ENCODE peak calls at places on chromosome 1, in four cellular contexts. P, O, J and W are unnamed samples. For H3K36me3, the result is how much of the 10 kb centered on the place peaks cover.

GRCh38 chr1:145961425-145962156 is 2.8 kb downstream of the ANKRD34A start:
- DNase-seq in P (peak), O (no peak), J (peak), W (peak)

GRCh38 chr1:181142096-181143043 is 53.9 kb downstream of the IER5 start:
- DNase-seq in J (peak), O (peak), P (peak), W (peak)

GRCh38 chr1:16155537-16156410 is at the start of gene EPHA2:
- DNase-seq in J (no peak), O (peak), P (peak), W (peak)

GRCh38 chr1:53982034-53982761 is 35.8 kb downstream of the LDLRAD1 start:
- DNase-seq in O (peak), P (peak), J (no peak), W (peak)

GRCh38 chr1:200641175-200641489 is 20.6 kb upstream of the KIF14 start:
- DNase-seq in O (no peak), J (no peak), P (no peak), W (no peak)

GRCh38 chr1:17472814-17473213 is 33.3 kb upstream of the RCC2 start:
- DNase-seq in P (no peak), J (no peak), O (no peak), W (no peak)

GRCh38 chr1:26161408-26162219 is 2.7 kb downstream of the FAM110D start:
- DNase-seq in P (peak), J (no peak), O (peak), W (peak)

GRCh38 chr1:89965203-89965900 is 29.6 kb upstream of the ZNF326 start:
- DNase-seq in P (peak), J (no peak), O (no peak), W (no peak)

GRCh38 chr1:97516588-97516987 is 404.2 kb downstream of the DPYD start:
- DNase-seq in J (no peak), O (no peak), P (no peak), W (no peak)

GRCh38 chr1:43935711-43936427 is 2.3 kb downstream of the ARTN start:
- DNase-seq in P (no peak), J (no peak), O (no peak), W (no peak)

GRCh38 chr1:234969630-234970370 is 158.8 kb downstream of the TOMM20 start:
- DNase-seq in J (no peak), P (peak), O (peak), W (peak)

GRCh38 chr1:26327956-26328362 is 10.2 kb downstream of the CD52 start:
- DNase-seq in P (no peak), O (no peak), J (no peak), W (no peak)

GRCh38 chr1:194919146-194919545 is 1689.1 kb downstream of the KCNT2 start:
- DNase-seq in P (no peak), J (no peak), O (no peak), W (no peak)

GRCh38 chr1:218718216-218718615 is 373.1 kb downstream of the TGFB2 start:
- DNase-seq in J (no peak), O (no peak), P (no peak), W (no peak)

GRCh38 chr1:52629667-52630066 is 3.3 kb upstream of the SHISAL2A start:
- DNase-seq in O (no peak), P (no peak), J (no peak), W (no peak)

GRCh38 chr1:151832318-151832984 is 849 bp upstream of the RORC start:
- DNase-seq in J (no peak), P (no peak), O (no peak), W (no peak)

GRCh38 chr1:203520315-203520714 is 26.4 kb downstream of the OPTC start:
- DNase-seq in J (no peak), O (no peak), P (peak), W (peak)

GRCh38 chr1:116033322-116033721 is 57.0 kb downstream of the SLC22A15 start:
- DNase-seq in J (no peak), P (no peak), O (no peak), W (no peak)

GRCh38 chr1:118716775-118717174 is 271.4 kb downstream of the TBX15 start:
- DNase-seq in P (no peak), O (no peak), J (no peak), W (no peak)

GRCh38 chr1:151972533-151973270 is 21.0 kb downstream of the S100A10 start:
- DNase-seq in O (peak), P (peak), J (no peak), W (no peak)

GRCh38 chr1:230236951-230237350 is 169.9 kb downstream of the GALNT2 start:
- DNase-seq in O (no peak), J (no peak), P (no peak), W (no peak)

GRCh38 chr1:230233786-230234185 is 166.7 kb downstream of the GALNT2 start:
- DNase-seq in O (no peak), P (no peak), J (no peak), W (no peak)

GRCh38 chr1:230235876-230236275 is 168.8 kb downstream of the GALNT2 start:
- DNase-seq in J (no peak), P (no peak), O (no peak), W (no peak)

GRCh38 chr1:230237805-230238204 is 170.8 kb downstream of the GALNT2 start:
- DNase-seq in P (no peak), O (no peak), J (no peak), W (no peak)

GRCh38 chr1:230236301-230236700 is 169.3 kb downstream of the GALNT2 start:
- DNase-seq in O (no peak), P (no peak), J (no peak), W (no peak)
- H3K36me3 ChIP-seq in O (under half), P (under half), J (under half), W (under half)

GRCh38 chr1:41020654-41021053 is 871 bp downstream of the SLFNL1 start:
- DNase-seq in J (no peak), O (no peak), P (no peak), W (no peak)

GRCh38 chr1:41022424-41022823 is 899 bp upstream of the SLFNL1 start:
- DNase-seq in P (no peak), O (no peak), J (no peak), W (no peak)

GRCh38 chr1:41020109-41020576 is 1.4 kb downstream of the SLFNL1 start:
- DNase-seq in J (no peak), P (no peak), O (no peak), W (no peak)

GRCh38 chr1:41023279-41023990 is 1.9 kb upstream of the SLFNL1 start:
- DNase-seq in P (peak), J (no peak), O (no peak), W (no peak)

DNA sequence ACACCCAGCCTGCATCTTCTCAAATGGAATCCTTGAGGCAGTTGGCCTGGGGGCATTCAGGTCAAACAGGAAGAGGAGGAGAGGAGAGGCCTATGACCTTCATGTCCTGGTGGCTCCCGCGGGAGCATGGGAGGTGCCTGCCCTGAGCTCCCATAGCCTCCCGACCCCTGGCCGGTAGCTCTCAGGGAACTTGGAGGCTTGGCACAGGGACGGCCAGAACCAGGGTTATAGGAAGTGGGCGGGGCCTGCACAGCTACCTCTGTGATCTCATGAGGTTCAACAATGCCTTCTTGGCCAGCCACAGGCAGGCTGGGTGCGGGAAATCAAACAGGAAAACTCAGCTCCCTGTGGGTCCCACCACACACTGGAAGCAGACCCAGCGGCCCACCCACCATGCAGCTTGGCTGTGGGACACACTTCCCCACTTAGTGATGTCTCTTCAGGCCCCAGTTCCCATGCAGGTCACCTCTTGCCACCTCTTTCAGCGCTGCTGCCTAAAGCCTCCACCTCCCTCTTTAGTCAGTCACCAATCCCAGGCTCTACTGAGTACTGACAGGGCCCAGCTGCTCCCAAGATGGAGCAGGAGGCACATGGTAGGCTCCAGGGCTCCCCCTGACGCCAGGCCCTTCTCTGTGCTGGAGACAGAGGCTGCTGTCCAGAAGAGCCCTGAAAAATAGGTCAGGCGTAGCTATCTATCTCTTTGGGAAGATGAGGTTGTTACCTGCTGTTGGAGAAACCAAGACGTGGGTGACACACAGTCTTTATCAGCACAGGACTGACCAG is at the start of gene SLFNL1:
- DNase-seq in O (no peak), J (no peak), P (peak), W (no peak)
- H3K27ac ChIP-seq in O (no peak), J (no peak), P (no peak), W (no peak)

DNA sequence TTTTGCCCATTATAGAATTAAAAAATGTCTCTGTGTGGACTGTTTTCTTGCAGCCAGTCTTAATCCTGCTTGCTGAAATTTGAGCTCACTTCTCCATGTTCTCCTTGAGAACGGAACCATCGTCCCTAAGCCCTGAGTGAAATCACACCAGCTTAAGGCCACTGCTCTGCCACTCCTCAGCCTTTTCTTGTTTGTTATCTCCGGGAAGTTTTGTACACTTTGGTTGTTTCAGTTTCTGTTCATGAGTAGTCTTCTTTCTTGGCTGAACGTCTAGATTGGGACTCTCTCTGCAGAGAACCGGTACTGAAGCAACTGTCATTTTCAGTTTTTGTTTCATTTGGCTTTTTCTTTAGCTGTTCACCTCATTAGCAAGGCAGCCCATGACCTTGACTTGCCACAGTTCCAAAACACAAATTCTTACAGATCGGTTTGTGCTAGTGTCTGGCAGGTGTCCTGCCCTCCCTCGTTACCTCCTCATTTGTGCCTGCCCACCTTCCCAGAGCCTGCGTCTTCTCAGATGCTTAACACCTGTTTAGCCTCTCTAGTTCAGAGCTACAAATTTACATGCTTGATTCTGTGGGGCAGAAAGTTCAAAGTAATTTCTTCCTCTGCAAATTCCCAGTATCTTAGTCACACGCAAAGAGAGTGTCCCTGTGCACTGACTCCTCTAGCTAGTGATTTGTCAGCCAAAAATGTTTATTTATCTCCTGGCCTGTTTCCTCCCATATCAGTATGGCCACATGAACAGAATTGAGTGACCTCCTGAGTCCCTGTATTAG is 12.4 kb downstream of the PSEN2 start:
- DNase-seq in P (peak), J (peak), O (no peak), W (no peak)
- H3K4me3 ChIP-seq in P (peak), J (peak), O (no peak), W (no peak)

GRCh38 chr1:184818646-184819045 is 64.0 kb upstream of the EDEM3 start:
- DNase-seq in P (no peak), O (no peak), J (no peak), W (no peak)

GRCh38 chr1:184821658-184822057 is 67.0 kb upstream of the EDEM3 start:
- DNase-seq in J (no peak), P (no peak), O (no peak), W (no peak)

GRCh38 chr1:184820956-184821355 is 66.3 kb upstream of the EDEM3 start:
- DNase-seq in P (no peak), O (no peak), J (no peak), W (no peak)

GRCh38 chr1:184822267-184822666 is 67.6 kb upstream of the EDEM3 start:
- DNase-seq in O (no peak), P (no peak), J (no peak), W (no peak)

DNA sequence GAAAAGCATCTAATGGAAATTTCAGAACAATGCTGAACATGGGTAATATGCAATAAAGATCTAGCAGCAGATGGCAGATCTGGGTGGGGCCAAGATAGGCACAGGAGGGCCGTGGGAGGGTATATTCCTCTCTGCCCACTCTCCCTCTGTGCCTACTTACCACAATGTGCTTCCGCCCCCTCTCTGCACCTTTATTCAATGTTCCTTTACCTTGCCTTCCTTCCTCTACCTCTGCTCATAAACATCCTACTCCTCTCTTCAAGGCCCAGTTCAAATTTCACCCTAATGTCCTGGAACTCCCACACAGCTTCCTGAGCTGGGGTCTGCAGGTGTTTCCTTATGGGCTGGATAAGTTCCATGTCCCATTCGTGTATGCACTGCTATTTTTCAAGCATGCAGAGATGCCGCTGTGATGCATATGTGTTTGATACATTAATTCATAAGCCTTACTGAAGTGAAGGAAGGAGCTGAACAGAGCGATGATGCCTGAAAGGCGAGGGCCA is 65.6 kb upstream of the EDEM3 start:
- DNase-seq in O (no peak), J (no peak), P (no peak), W (no peak)
- H3K36me3 ChIP-seq in O (under half), J (under half), P (half or more), W (under half)

GRCh38 chr1:24892188-24893153 is 37.6 kb downstream of the RUNX3 start:
- DNase-seq in P (no peak), O (no peak), J (no peak), W (no peak)
- H3K27ac ChIP-seq in P (no peak), O (no peak), J (no peak), W (no peak)

DNA sequence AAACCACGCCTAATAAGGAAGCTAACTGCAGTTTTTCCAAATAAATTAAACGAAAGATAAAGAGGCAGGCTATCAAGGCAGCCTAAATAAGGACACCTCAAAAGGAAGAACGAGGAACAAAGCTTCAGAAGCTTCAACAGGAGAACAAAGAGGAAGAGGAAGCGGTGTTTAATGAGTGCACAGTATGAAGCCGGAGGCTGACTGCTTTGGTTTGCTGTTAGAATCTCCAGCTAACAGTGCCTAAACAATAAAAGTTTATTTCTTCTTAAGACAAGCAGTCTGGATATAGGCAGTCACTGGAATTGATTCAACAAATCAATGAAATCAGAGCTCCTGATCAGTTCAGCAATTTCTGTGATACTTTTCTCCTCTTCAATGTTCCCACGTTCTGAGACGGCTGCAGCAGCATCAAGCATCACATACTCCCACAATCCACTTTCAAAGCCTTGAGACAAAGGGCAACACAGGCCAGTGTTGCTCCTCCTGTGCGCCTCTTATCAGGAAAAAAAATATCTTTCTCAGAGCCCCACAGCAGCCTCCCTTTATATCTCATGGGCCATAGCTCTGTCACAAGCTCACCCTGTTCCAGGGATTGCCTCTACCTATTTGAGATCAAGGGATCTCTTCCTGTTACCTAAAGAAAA is 365.6 kb upstream of the ST6GALNAC5 start:
- DNase-seq in P (no peak), O (no peak), J (no peak), W (no peak)
- H3K4me3 ChIP-seq in P (no peak), O (no peak), J (no peak), W (no peak)

DNA sequence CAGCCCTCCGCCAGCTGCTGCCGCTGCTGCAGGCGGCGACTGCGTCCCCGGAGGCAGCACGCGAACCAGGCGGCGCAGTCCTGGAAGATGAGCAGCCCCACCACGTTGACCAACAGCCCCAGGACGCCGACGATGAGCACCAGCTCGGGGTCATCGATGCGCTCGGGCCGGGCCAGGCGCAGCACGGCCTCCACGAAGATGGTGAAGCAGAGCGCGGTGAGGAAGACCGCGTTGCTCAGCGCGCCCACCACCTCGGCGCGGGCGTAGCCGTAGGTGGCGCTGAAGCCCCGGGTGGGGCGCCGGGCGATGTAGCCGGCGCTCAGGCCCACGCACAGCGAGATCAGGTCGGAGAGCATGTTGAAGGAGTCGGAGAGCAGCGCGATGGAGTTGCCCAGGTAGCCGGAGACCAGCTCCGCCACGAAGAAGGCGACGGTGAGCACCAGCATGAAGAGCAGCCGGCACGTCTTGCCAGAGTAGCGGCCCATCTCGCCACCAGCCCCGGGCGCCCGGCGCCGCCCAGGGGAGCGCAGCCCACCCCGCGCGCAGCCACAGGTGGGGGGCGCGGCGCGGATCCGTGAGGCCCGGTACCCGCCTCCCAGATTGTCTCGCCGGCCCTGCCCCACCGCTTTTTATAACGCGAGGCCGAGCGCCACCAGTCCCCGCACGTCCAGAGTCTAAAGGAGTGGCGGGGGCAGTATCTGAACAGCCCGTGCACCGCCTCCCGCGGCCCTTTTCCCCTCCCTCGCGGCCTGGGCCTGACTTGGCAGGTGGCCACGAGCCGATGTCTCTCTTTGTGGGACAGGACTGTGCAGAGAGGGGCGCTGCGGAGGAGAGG is at the start of gene SLC30A10:
- DNase-seq in O (no peak), P (peak), J (no peak), W (no peak)
- H3K36me3 ChIP-seq in O (under half), P (under half), J (under half), W (under half)

DNA sequence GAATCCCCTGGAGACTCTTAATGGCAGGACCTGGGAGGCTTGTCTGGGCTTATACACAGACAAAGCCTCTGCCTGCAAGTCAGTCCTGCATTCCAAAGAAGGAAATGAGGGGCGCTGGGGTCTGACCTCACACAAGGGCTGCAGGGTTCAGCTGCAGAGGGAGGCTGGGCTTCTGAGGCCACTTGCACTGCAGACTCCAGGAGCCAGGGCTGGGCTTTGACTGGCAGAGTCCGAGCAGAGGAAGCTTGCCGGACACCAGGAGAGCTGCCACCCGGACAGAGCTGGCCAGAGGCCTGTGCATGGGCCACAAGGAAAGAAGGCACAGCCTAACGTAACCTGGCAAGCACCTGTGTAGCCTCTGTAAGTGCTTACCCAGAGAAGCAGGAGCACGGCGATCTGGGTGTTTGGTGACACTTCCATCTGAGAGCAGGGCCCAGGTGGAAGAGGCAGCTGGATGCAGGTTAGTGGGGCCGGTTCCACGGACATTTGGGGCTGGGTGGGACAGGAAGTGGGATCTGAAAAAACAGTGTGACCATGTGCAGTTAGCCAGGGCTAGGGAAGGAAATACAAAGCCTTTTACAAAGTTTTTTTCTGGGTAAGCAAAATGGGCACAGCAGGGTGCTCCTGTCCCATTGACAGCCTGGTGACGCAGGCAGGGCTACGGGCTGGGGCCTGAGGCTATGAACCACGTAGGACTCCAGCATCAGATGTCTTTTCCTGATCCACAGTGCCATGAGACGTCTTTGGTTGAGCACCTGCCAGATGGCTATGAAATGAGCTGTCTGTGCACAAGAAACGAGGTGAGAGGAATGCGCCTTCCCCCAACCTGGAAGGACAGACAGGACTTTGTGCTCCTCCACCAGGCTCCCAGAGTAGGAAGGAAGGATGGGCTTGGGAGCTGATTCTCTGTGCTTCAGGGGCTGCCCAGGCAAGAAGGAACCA is 37.3 kb upstream of the LBR start:
- DNase-seq in O (no peak), P (no peak), J (no peak), W (peak)
- H3K27ac ChIP-seq in O (no peak), P (no peak), J (no peak), W (no peak)